ENCODE peak calls at places on chromosomes 16 and 17, in five cellular contexts. L, I, H, P and Z are unnamed samples.

GRCh38 chr17:752620-753219 is 656 bp upstream of the GEMIN4 start:
- DNase-seq in L (peak; percentile 87), H (peak; percentile 10), P (peak; percentile 81), I (peak; percentile 60), Z (no peak)

GRCh38 chr16:87077750-87078127 is 239.5 kb downstream of the C16orf95 start:
- DNase-seq in H (no peak), I (no peak), L (no peak), P (no peak), Z (no peak)

GRCh38 chr17:72338304-72338703 is 217.5 kb downstream of the SOX9 start:
- DNase-seq in H (no peak), I (no peak), L (no peak), P (no peak), Z (no peak)

GRCh38 chr16:19437280-19437679 is 19.6 kb downstream of the TMC5 start:
- DNase-seq in I (no peak), L (peak; percentile 6), H (no peak), P (no peak), Z (no peak)

GRCh38 chr16:50494501-50495491 is 53.4 kb upstream of the NKD1 start:
- DNase-seq in I (no peak), P (peak; percentile 17), L (no peak), H (no peak), Z (no peak)

GRCh38 chr16:14564881-14565687 is 65.0 kb downstream of the PARN start:
- DNase-seq in P (no peak), L (peak; percentile 57), H (peak; percentile 25), I (no peak), Z (peak; percentile 22)

GRCh38 chr16:25034916-25035315 is 19.7 kb upstream of the ARHGAP17 start:
- DNase-seq in I (no peak), L (no peak), H (no peak), P (no peak), Z (no peak)

GRCh38 chr16:49961087-49961486 is 63.9 kb upstream of the CNEP1R1 start:
- DNase-seq in H (peak; percentile 20), I (no peak), P (no peak), L (peak; percentile 56), Z (peak; percentile 33)

GRCh38 chr16:56241596-56241995 is 50.3 kb downstream of the GNAO1 start:
- DNase-seq in I (no peak), L (no peak), H (peak; percentile 7), P (no peak), Z (no peak)

GRCh38 chr16:85470873-85471272 is 142.2 kb upstream of the GSE1 start:
- DNase-seq in P (no peak), H (no peak), I (no peak), L (no peak), Z (no peak)

GRCh38 chr16:9042943-9043680 is 48.3 kb upstream of the HAPSTR1 start:
- DNase-seq in P (no peak), I (no peak), L (peak; percentile 66), H (no peak), Z (no peak)
- H3K27ac ChIP-seq in P (no peak overlapping the region), I (no peak overlapping the region), L (no peak overlapping the region), H (no peak overlapping the region), Z (no peak overlapping the region)

GRCh38 chr17:42422412-42422957 is 571 bp downstream of the CAVIN1 start:
- DNase-seq in H (peak; percentile 54), P (no peak), L (peak; percentile 35), I (no peak), Z (no peak)
- H3K27ac ChIP-seq in H (peak overlapping the region; percentile 49), P (peak overlapping the region; percentile 96), L (peak overlapping the region; percentile 36), I (peak overlapping the region; percentile 94), Z (peak overlapping the region; percentile 90)

DNA sequence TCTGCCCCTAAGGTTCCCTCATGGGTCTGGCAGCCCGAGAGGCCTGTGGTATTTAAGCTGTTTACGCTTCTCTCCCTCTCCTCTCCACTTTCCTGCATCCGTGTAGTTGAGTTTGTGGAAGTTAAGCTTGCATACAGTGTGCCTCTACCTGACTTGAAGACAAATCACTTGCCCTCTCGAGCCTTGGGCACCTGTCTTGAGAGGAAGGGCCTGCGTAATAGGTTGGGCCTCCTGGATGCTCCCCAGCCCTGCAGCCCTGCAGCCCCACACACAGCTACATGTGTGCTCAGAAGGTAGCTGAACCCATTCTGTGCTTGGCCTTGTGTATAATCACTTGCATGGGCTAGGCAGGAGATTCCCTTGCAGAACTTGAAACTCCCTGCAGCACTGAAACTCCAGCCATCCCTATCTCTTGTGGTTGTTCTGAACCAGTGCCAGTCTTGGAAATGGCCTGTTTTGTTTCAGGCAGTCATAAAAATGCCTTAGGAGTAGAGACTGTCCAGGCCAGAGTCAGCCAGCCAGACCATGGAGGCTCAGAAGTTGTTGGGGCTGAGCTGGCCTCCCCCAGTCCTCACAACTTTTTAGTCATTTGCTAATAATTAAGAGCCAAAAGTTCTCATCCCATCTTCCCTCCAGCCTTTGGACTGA is 134.6 kb downstream of the CLEC16A start:
- DNase-seq in I (peak; percentile 56), L (peak; percentile 96), H (no peak), P (no peak), Z (no peak)
- H3K27ac ChIP-seq in I (peak overlapping the region; percentile 79), L (no peak overlapping the region), H (no peak overlapping the region), P (peak overlapping the region; percentile 7), Z (no peak overlapping the region)

GRCh38 chr17:36747861-36748260 is 146.5 kb downstream of the MRM1 start:
- DNase-seq in I (no peak), P (no peak), H (no peak), L (no peak), Z (no peak)

GRCh38 chr17:36743130-36743529 is 141.7 kb downstream of the MRM1 start:
- DNase-seq in H (no peak), P (peak; percentile 63), I (no peak), L (no peak), Z (no peak)

GRCh38 chr17:36750316-36750885 is 149.0 kb downstream of the MRM1 start:
- DNase-seq in I (no peak), P (no peak), H (no peak), L (no peak), Z (no peak)

GRCh38 chr17:36749493-36749892 is 148.1 kb downstream of the MRM1 start:
- DNase-seq in I (no peak), H (no peak), L (no peak), P (no peak), Z (no peak)

GRCh38 chr17:36746654-36747053 is 145.3 kb downstream of the MRM1 start:
- DNase-seq in I (no peak), P (no peak), H (no peak), L (no peak), Z (no peak)
- H3K27ac ChIP-seq in I (no peak overlapping the region), P (no peak overlapping the region), H (no peak overlapping the region), L (no peak overlapping the region), Z (no peak overlapping the region)

GRCh38 chr17:78430892-78431691 is 52.6 kb downstream of the PGS1 start:
- DNase-seq in P (no peak), L (peak; percentile 35), H (no peak), I (no peak), Z (no peak)
- H3K27ac ChIP-seq in P (no peak overlapping the region), L (no peak overlapping the region), H (no peak overlapping the region), I (no peak overlapping the region), Z (no peak overlapping the region)

DNA sequence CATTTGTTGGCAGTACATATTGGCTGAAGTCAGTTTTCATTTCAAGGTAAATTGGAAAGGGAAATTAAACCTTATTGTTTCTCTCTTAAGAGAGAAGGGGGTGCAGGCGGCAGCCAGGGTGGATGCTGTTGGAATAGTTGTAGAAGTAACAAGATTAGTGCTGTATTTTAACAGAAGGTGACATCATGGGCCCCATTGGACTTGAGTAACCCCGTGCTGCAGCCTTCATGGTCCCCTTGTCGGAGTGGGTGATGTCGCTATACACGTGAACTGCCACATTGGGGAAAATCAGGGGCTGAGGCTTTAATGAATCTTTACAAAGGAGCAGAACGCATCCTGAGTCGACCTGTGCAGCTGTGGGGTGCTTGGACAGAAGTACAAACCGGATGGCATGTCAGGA is 3.2 kb downstream of the SNX11 start:
- DNase-seq in P (no peak), L (no peak), I (no peak), H (no peak), Z (no peak)
- H3K27ac ChIP-seq in P (no peak overlapping the region), L (no peak overlapping the region), I (no peak overlapping the region), H (no peak overlapping the region), Z (no peak overlapping the region)

GRCh38 chr16:48500981-48501380 is 109.0 kb downstream of the N4BP1 start:
- DNase-seq in L (no peak), I (no peak), P (no peak), H (no peak), Z (no peak)

GRCh38 chr16:48497129-48497528 is 111.9 kb upstream of the SIAH1 start:
- DNase-seq in I (no peak), L (no peak), H (no peak), P (no peak), Z (no peak)

GRCh38 chr16:48497932-48498760 is 111.8 kb downstream of the N4BP1 start:
- DNase-seq in P (no peak), L (no peak), I (no peak), H (no peak), Z (no peak)

GRCh38 chr16:48499822-48500440 is 110.0 kb downstream of the N4BP1 start:
- DNase-seq in I (peak; percentile 28), L (peak; percentile 97), H (peak; percentile 37), P (no peak), Z (peak; percentile 34)

DNA sequence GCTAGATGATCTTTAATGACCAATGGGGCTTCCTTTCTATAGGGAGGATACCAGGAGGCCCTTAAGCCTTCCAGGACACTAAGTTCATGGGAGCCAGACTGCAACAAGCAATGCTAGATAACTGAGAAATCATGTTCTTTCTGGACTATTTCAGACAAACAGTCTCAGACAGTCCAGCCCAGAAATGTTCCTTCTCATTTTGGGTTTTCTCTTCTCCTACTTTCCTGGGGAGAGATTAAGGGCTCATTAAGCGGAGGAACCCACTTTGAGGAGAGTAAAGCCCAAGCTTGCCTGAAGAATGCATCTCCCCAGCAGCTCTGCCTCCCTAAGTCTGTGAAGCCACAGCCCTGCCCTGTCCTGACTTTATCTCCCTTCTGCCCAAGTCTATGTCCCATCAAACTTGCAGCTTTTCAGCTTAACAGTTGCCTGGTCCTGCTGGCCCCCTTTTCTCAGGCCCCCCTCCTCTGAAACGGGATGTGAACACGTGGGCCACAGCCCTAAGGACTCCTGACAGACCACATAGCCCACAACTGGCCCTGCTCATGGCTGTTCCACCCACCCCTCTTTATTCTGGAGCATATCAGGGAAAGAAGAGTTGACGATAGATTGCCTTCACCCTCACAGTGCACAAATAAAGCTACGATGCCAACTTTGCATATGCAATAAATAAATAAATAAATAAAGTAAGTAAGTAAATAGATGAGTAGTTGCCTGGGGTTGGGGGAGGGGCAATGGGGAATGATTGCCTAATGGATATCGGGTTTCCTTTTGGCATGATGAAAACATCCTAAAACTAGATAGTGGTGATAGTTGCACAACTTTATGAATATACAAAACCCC is 111.0 kb downstream of the N4BP1 start:
- DNase-seq in H (peak; percentile 42), L (peak; percentile 95), I (peak; percentile 44), P (peak; percentile 47), Z (peak; percentile 76)
- H3K27ac ChIP-seq in H (no peak overlapping the region), L (no peak overlapping the region), I (peak overlapping the region; percentile 17), P (peak overlapping the region; percentile 9), Z (peak overlapping the region; percentile 31)

DNA sequence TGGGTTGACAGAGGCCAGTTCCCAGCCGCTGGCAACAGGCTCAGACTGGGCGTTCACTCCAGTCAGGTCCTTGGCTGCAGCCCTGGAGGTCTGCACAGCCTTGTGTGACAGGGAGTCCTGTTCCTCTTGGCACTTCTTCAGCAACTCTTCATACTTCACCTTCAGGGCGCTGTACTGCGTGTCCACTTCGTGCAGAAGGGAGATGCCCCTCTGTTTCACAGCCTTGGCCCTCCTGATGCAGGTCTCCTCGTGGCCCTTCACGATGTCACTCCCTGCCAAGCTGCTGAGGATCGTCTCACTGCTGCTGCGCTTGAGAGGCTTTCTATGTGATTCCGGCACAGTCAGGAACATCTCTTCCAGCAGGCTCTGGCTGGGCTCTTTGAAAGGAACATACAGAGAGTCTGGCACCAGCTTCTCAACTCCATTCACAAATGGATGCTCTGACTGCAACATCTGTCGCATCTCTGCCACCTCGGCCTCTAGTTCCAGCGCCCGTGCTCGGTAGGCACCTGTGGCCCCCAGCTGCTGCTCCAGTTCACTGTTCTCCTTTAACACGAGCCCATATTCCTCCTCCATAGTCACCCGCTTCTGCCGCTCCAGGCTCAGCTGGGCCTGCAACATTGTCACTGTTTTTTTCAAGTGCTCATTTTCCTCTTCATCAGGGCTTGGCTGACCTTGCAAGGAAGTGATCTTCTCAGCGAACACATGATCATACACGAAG is 27.2 kb downstream of the CDR2 start:
- DNase-seq in P (no peak), L (no peak), H (no peak), I (no peak), Z (no peak)
- H3K27ac ChIP-seq in P (no peak overlapping the region), L (no peak overlapping the region), H (no peak overlapping the region), I (peak overlapping the region; percentile 55), Z (peak overlapping the region; percentile 41)